ENCODE peak calls at places on chromosome 3, in five cellular contexts. S, J, Z, F and K are unnamed samples.

GRCh38 chr3:152581941-152582340 is 253.0 kb upstream of the P2RY1 start:
- DNase-seq in S (no peak), J (no peak), Z (no peak), F (no peak), K (no peak)

GRCh38 chr3:64687381-64687780 is 419 bp downstream of the ADAMTS9 start:
- DNase-seq in S (no peak), J (no peak), Z (peak; percentile 79), F (no peak), K (peak; percentile 66)

GRCh38 chr3:6799264-6799915 is 61.5 kb upstream of the GRM7 start:
- DNase-seq in S (peak; percentile 41), J (no peak), Z (peak; percentile 24), F (no peak), K (no peak)

GRCh38 chr3:100263583-100263982 is 2.8 kb downstream of the TBC1D23 start:
- DNase-seq in S (no peak), J (no peak), Z (no peak), F (no peak), K (no peak)

GRCh38 chr3:54120657-54121403 is 1.5 kb upstream of the CACNA2D3 start:
- DNase-seq in S (peak; percentile 3), J (no peak), Z (peak; percentile 49), F (peak; percentile 70), K (peak; percentile 42)

GRCh38 chr3:169104972-169105371 is 558.5 kb downstream of the MECOM start:
- DNase-seq in S (no peak), J (no peak), Z (no peak), F (no peak), K (no peak)

GRCh38 chr3:64357481-64357880 is 132.2 kb upstream of the PRICKLE2 start:
- DNase-seq in S (no peak), J (no peak), Z (no peak), F (no peak), K (no peak)

GRCh38 chr3:41369838-41370237 is 170.5 kb downstream of the CTNNB1 start:
- DNase-seq in S (no peak), J (no peak), Z (peak; percentile 44), F (no peak), K (no peak)

GRCh38 chr3:12178091-12178820 is 19.5 kb upstream of the TIMP4 start:
- DNase-seq in S (no peak), J (no peak), Z (no peak), F (peak; percentile 72), K (peak; percentile 41)

DNA sequence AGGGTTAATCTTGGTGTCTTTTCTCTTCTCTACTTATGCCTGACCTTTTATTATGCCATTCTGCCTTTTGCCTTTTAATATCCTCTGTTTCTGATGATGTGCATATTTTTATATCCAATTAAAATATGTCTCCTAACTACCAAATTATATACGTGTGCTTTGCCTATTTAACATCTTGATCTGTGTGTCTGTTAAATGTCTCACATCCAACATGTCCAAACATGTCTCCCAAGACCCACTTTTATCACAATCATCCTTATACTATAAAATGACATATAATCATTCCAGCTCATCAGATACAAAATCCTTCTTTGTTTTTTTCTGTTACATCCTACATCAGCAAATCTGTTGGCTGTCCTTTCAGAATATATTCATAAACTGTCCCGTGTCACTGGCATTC is 539.5 kb downstream of the ZPLD1 start:
- DNase-seq in S (no peak), J (no peak), Z (no peak), F (no peak), K (no peak)
- TF ChIP-seq EP300 in S (no peak), J (no peak), Z (no peak), F (no peak), K (no peak)

DNA sequence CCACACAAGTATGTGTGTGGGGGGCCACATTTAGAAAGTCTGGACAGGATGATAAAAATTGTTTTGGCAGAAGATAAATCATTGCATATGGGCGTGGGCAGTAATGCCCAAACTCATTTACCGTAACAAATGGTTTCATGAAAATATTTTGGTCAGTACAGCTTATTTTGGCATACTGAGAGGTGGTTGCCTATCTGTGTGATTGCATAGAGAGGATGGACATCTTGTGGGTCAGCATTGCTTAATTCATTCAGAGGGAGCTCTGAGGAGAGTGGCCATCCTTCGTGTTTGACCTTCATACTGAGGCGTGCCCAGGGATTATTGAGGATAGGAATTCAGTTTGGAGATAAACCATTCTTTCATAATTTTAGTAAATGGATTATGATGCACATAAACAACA is 162.5 kb downstream of the GAP43 start:
- DNase-seq in S (no peak), J (no peak), Z (no peak), F (no peak), K (no peak)
- H3K4me3 ChIP-seq in S (no peak overlapping the region), J (no peak overlapping the region), Z (no peak overlapping the region), F (no peak overlapping the region), K (no peak overlapping the region)

GRCh38 chr3:60742606-60743145 is 508.6 kb downstream of the FHIT start:
- DNase-seq in S (peak; percentile 9), J (no peak), Z (no peak), F (no peak), K (no peak)
- TF ChIP-seq EP300 in S (no peak), J (no peak), Z (no peak), F (no peak), K (no peak)

GRCh38 chr3:134602440-134602814 is 48.4 kb downstream of the KY start:
- DNase-seq in S (no peak), J (no peak), Z (no peak), F (no peak), K (no peak)

GRCh38 chr3:134601539-134602439 is 49.0 kb downstream of the KY start:
- DNase-seq in S (no peak), J (no peak), Z (peak; percentile 89), F (no peak), K (peak; percentile 80)

GRCh38 chr3:134598813-134599563 is 51.8 kb downstream of the KY start:
- DNase-seq in S (no peak), J (no peak), Z (no peak), F (no peak), K (no peak)

GRCh38 chr3:134600166-134600670 is 50.6 kb downstream of the KY start:
- DNase-seq in S (no peak), J (no peak), Z (no peak), F (no peak), K (no peak)

GRCh38 chr3:134600685-134601502 is 49.9 kb downstream of the KY start:
- DNase-seq in S (peak; percentile 46), J (no peak), Z (peak; percentile 83), F (no peak), K (peak; percentile 73)
- H3K4me3 ChIP-seq in S (no peak overlapping the region), J (no peak overlapping the region), Z (peak overlapping the region; percentile 31), F (no peak overlapping the region), K (peak overlapping the region; percentile 15)

GRCh38 chr3:107870096-107870495 is 220.7 kb downstream of the CD47 start:
- DNase-seq in S (no peak), J (no peak), Z (no peak), F (no peak), K (no peak)
- TF ChIP-seq EP300 in S (no peak), J (no peak), Z (no peak), F (no peak), K (no peak)

DNA sequence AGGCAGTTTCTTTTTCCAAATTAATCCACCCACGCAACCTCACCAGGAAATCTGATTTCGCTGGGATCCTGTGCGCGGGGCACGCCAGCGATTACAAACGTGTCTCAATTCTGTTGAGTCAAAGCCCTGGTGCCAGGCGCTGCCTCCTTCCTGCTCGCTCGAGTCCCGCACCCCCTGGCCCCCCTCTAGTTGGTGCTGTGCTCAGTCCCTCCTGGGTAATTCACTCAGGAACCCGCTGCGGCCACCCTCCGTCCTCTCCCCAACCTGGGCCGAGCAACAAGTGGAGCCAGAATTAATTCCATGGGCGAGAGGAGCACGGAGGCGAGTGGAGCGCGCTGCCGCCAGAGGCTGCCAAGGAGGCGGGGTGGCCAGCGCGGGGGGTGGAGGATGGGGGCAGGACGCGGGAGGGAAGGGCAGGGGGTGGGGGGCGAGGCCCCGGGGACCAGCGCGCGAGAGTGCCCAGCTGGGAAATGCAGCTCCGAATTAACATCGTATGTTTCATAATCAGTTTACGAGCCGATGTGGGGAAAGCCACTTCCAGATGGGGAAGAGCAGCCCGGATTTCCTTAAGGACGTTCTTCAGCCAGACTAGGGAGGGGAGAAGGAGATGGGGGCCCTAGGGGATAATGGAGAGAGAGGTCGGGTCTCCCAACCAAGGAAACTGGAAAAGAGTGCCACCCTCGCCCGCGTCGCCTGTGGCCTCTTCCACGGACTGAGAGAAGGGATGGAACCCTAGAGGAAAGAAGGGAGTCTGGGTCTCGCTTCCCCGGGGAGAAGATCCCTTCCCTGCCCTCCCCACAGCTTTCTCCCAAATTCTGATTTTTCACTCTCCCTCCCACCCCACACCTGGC is 5.8 kb downstream of the WNT5A start:
- DNase-seq in S (no peak), J (no peak), Z (peak; percentile 83), F (no peak), K (peak; percentile 68)
- H3K4me3 ChIP-seq in S (peak overlapping the region; percentile 26), J (peak overlapping the region; percentile 44), Z (peak overlapping the region; percentile 53), F (peak overlapping the region; percentile 42), K (peak overlapping the region; percentile 34)

DNA sequence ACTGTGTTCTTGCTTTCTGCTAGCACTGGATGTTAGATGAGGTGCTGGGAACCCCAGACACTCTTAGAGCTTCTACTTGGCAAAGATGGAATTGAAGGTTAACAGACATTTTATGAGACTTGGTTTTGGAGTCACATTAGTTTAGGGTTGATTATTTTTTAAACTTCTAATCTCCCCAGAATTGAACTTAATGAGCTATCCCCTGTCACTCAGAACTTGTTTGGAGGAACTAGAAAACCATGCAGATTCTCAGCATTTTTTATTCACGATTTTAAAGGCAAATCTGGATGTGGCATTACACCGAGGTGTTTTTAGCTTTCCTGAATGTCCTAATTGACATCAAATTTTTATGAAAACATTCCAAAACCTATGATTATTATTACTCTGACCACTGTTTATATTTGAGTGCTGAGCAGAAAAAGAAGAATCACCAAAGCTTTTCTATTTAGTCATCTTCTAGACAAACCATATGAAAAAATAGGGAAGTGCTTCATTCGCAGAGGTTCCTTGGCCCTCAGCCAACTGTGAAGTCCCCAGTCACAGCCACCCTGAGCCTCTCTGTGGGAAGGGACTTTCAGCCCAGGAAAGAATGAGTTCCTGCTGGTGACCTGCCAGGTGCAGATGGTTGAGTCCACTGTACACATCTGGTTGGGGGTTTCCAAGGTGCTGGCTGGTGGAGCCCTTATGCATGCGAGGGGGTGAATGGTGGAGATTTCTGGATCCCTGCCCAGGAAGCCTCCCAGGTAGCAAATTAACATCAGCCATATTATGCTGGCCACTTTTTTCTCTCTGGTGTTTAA is 196.0 kb upstream of the TOPAZ1 start:
- DNase-seq in S (no peak), J (no peak), Z (peak; percentile 33), F (no peak), K (no peak)
- TF ChIP-seq EP300 in S (no peak), J (no peak), Z (no peak), F (no peak), K (no peak)